ENCODE peak calls at places on chromosomes 3 and 15, in six cellular contexts. O is HCT116, A is heart right ventricle, R is tibial artery, M is right lobe of liver, I is cardiac muscle cell. N is an unnamed sample.

GRCh38 chr15:43487271-43487895 is 5.6 kb downstream of the TP53BP1 start:
- DNase-seq in O (no peak), A (no peak), R (no peak), M (no peak), I (no peak), N (no peak)

GRCh38 chr3:164608554-164609276 is 469.6 kb downstream of the SI start:
- DNase-seq in O (no peak), A (no peak), R (no peak), M (no peak), I (no peak), N (no peak)

GRCh38 chr3:34020761-34021635 is 222.6 kb downstream of the PDCD6IP start:
- DNase-seq in O (no peak), A (no peak), R (no peak), M (no peak), I (no peak), N (no peak)

GRCh38 chr3:71752911-71753715 is 542 bp upstream of the GPR27 start:
- DNase-seq in O (no peak), A (no peak), R (no peak), M (no peak), I (peak; percentile 46), N (no peak)

GRCh38 chr15:62110000-62110851 is 43.4 kb downstream of the C2CD4A start:
- DNase-seq in O (no peak), A (no peak), R (peak; percentile 32), M (peak; percentile 78), I (no peak), N (no peak)

GRCh38 chr3:195876297-195877031 is 31.9 kb downstream of the TNK2 start:
- DNase-seq in O (peak; percentile 78), A (no peak), R (no peak), M (no peak), I (no peak), N (no peak)

GRCh38 chr3:29203846-29204245 is 77.0 kb upstream of the RBMS3 start:
- DNase-seq in O (no peak), A (no peak), R (no peak), M (no peak), I (no peak), N (no peak)

GRCh38 chr3:172626241-172626640 is 84.6 kb downstream of the NCEH1 start:
- DNase-seq in O (no peak), A (no peak), R (no peak), M (no peak), I (no peak), N (no peak)

GRCh38 chr3:126889276-126890201 is 93.4 kb upstream of the PLXNA1 start:
- DNase-seq in O (no peak), A (no peak), R (no peak), M (peak; percentile 24), I (no peak), N (no peak)

GRCh38 chr3:46440531-46441294 is 24.0 kb downstream of the LTF start:
- DNase-seq in O (no peak), A (no peak), R (no peak), M (no peak), I (no peak), N (no peak)

GRCh38 chr3:187112934-187113793 is 26.1 kb downstream of the RPL39L start:
- DNase-seq in O (peak; percentile 18), A (no peak), R (no peak), M (no peak), I (no peak), N (no peak)

GRCh38 chr3:99175276-99175801 is 273.8 kb upstream of the DCBLD2 start:
- DNase-seq in O (no peak), A (no peak), R (no peak), M (no peak), I (no peak), N (no peak)

GRCh38 chr3:57980416-57980815 is 27.8 kb upstream of the FLNB start:
- DNase-seq in O (no peak), A (no peak), R (no peak), M (no peak), I (no peak), N (no peak)

GRCh38 chr15:44102675-44103254 is 92.3 kb downstream of the FRMD5 start:
- DNase-seq in O (peak; percentile 93), A (no peak), R (peak; percentile 47), M (no peak), I (peak; percentile 61), N (no peak)

GRCh38 chr15:58299311-58299850 is 132.4 kb upstream of the LIPC start:
- DNase-seq in O (no peak), A (no peak), R (no peak), M (no peak), I (no peak), N (no peak)

GRCh38 chr3:39142067-39142466 is 11.3 kb downstream of the CSRNP1 start:
- DNase-seq in O (no peak), A (no peak), R (no peak), M (no peak), I (no peak), N (no peak)

GRCh38 chr3:141895731-141896130 is 19.3 kb downstream of the ATP1B3 start:
- DNase-seq in O (no peak), A (no peak), R (no peak), M (no peak), I (no peak), N (no peak)

GRCh38 chr15:89496155-89497098 is at the start of gene RHCG:
- DNase-seq in O (no peak), A (no peak), R (no peak), M (peak; percentile 46), I (peak; percentile 72), N (no peak)

GRCh38 chr3:126773167-126773566 is 69.1 kb downstream of the CHCHD6 start:
- DNase-seq in O (no peak), A (no peak), R (no peak), M (no peak), I (no peak), N (no peak)

GRCh38 chr3:123656691-123657090 is 71.8 kb upstream of the HACD2 start:
- DNase-seq in O (no peak), A (no peak), R (no peak), M (no peak), I (no peak), N (no peak)

GRCh38 chr15:40125950-40126349 is 17.3 kb upstream of the BMF start:
- DNase-seq in O (no peak), A (no peak), R (no peak), M (no peak), I (no peak), N (no peak)

GRCh38 chr15:39438260-39438659 is 142.6 kb upstream of the THBS1 start:
- DNase-seq in O (no peak), A (peak; percentile 41), R (peak; percentile 56), M (no peak), I (no peak), N (no peak)

GRCh38 chr3:140467104-140467577 is 210.7 kb upstream of the TRIM42 start:
- DNase-seq in O (peak; percentile 34), A (no peak), R (no peak), M (no peak), I (peak; percentile 26), N (no peak)

GRCh38 chr3:86814918-86815655 is 175.9 kb downstream of the VGLL3 start:
- DNase-seq in O (no peak), A (no peak), R (no peak), M (no peak), I (no peak), N (no peak)

GRCh38 chr15:101613130-101614000 is 38.8 kb downstream of the TM2D3 start:
- DNase-seq in O (no peak), A (peak; percentile 87), R (peak; percentile 56), M (peak; percentile 92), I (peak; percentile 51), N (peak; percentile 52)

GRCh38 chr3:119356646-119357045 is 62.5 kb downstream of the ARHGAP31 start:
- DNase-seq in O (no peak), A (no peak), R (no peak), M (no peak), I (no peak), N (no peak)

GRCh38 chr15:90685688-90686434 is 31.3 kb upstream of the BLM start:
- DNase-seq in O (no peak), A (no peak), R (no peak), M (no peak), I (no peak), N (no peak)

GRCh38 chr3:11001020-11001657 is 8.6 kb downstream of the SLC6A1 start:
- DNase-seq in O (no peak), A (no peak), R (no peak), M (peak; percentile 68), I (no peak), N (no peak)

GRCh38 chr3:68162644-68163043 is 508.2 kb upstream of the SUCLG2 start:
- DNase-seq in O (no peak), A (no peak), R (no peak), M (no peak), I (no peak), N (no peak)

GRCh38 chr15:67026171-67026967 is 39.0 kb upstream of the SMAD3 start:
- DNase-seq in O (no peak), A (no peak), R (no peak), M (peak; percentile 22), I (no peak), N (no peak)

GRCh38 chr15:67024322-67024997 is 40.9 kb upstream of the SMAD3 start:
- DNase-seq in O (peak; percentile 68), A (peak; percentile 37), R (peak; percentile 89), M (peak; percentile 83), I (no peak), N (peak; percentile 62)

GRCh38 chr15:67023517-67024321 is 41.7 kb upstream of the SMAD3 start:
- DNase-seq in O (no peak), A (no peak), R (no peak), M (no peak), I (no peak), N (no peak)

GRCh38 chr15:67024998-67025368 is 40.4 kb upstream of the SMAD3 start:
- DNase-seq in O (no peak), A (no peak), R (no peak), M (no peak), I (no peak), N (no peak)

DNA sequence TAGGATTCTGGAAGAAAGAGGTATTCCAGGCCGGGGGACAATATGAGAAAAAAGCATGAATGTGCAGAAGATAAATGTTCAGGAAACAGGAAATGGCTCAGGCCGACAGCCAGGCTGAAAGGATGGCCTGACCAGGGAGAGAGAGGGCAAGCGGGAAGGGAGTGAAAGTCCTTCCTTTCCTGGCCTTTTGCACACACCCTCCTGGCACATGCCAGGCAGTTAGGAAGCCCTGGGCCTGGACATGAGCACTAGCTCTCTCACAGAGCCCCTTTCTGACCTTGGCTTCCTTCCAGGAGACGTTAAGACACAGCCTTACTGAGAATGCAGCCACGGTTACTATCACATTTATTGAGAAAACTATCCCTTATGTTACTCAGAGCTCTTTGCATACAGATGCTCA is 39.7 kb upstream of the SMAD3 start:
- DNase-seq in O (no peak), A (peak; percentile 27), R (peak; percentile 60), M (peak; percentile 88), I (no peak), N (no peak)
- H3K4me3 ChIP-seq in O (no peak overlapping the region), A (no peak overlapping the region), R (no peak overlapping the region), M (no peak overlapping the region), I (no peak overlapping the region), N (no peak overlapping the region)

GRCh38 chr15:66152650-66153049 is 100.9 kb downstream of the MEGF11 start:
- DNase-seq in O (no peak), A (no peak), R (no peak), M (no peak), I (no peak), N (no peak)
- H3K9me3 ChIP-seq in O (no peaks in the 10 kb centered on the region), A (no peaks in the 10 kb centered on the region), R (no peaks in the 10 kb centered on the region), M (no peaks in the 10 kb centered on the region), I (no peaks in the 10 kb centered on the region), N (no peaks in the 10 kb centered on the region)

GRCh38 chr15:69305933-69306568 is 7.3 kb downstream of the PAQR5 start:
- DNase-seq in O (no peak), A (no peak), R (no peak), M (no peak), I (no peak), N (no peak)
- H3K27ac ChIP-seq in O (peak overlapping the region; percentile 34), A (no peak overlapping the region), R (no peak overlapping the region), M (peak overlapping the region; percentile 22), I (no peak overlapping the region), N (no peak overlapping the region)

GRCh38 chr3:159783780-159784747 is 204.6 kb upstream of the IL12A start:
- DNase-seq in O (no peak), A (no peak), R (no peak), M (no peak), I (no peak), N (no peak)
- H3K4me3 ChIP-seq in O (no peak overlapping the region), A (no peak overlapping the region), R (no peak overlapping the region), M (no peak overlapping the region), I (no peak overlapping the region), N (peak overlapping the region; percentile 29)

N was measured in thoracic aorta.